ENCODE peak calls at places on chromosome 7, in five cellular contexts. One of them, this sample, is unnamed.
A peak's percentile ranks its signal among the peaks of the same experiment; 100 is the strongest.

GRCh38 chr7:83301416-83301815 is 138.7 kb upstream of the PCLO start:
- DNase-seq in activated T-cell treated with anti-CD3 and anti-CD28 coated beads, Interleukin-2, amount 50 U/mL, for 72 hours: no peak
- DNase-seq in tibial artery: no peak
- DNase-seq in posterior cingulate gyrus: no peak
- DNase-seq in NCI-H1092 treated with DMSO at 0.1 percent for 48 hours: no peak
- DNase-seq in this sample: no peak

GRCh38 chr7:157255201-157255606 is 81.6 kb upstream of the DNAJB6 start:
- DNase-seq in activated T-cell treated with anti-CD3 and anti-CD28 coated beads, Interleukin-2, amount 50 U/mL, for 72 hours: no peak
- DNase-seq in posterior cingulate gyrus: no peak
- DNase-seq in NCI-H1092 treated with DMSO at 0.1 percent for 48 hours: no peak
- DNase-seq in tibial artery: no peak
- DNase-seq in this sample: no peak

GRCh38 chr7:54778696-54779285 is 19.8 kb upstream of the SEC61G start:
- DNase-seq in posterior cingulate gyrus: no peak
- DNase-seq in NCI-H1092 treated with DMSO at 0.1 percent for 48 hours: no peak
- DNase-seq in tibial artery: no peak
- DNase-seq in activated T-cell treated with anti-CD3 and anti-CD28 coated beads, Interleukin-2, amount 50 U/mL, for 72 hours: no peak
- DNase-seq in this sample: no peak

GRCh38 chr7:143305423-143306070 is 10.4 kb upstream of the CLCN1 start:
- DNase-seq in activated T-cell treated with anti-CD3 and anti-CD28 coated beads, Interleukin-2, amount 50 U/mL, for 72 hours: peak; percentile 79
- DNase-seq in posterior cingulate gyrus: peak; percentile 93
- DNase-seq in tibial artery: no peak
- DNase-seq in NCI-H1092 treated with DMSO at 0.1 percent for 48 hours: peak; percentile 11
- DNase-seq in this sample: peak; percentile 55

GRCh38 chr7:111392976-111393762 is 169.1 kb downstream of the IMMP2L start:
- DNase-seq in tibial artery: no peak
- DNase-seq in NCI-H1092 treated with DMSO at 0.1 percent for 48 hours: no peak
- DNase-seq in posterior cingulate gyrus: no peak
- DNase-seq in activated T-cell treated with anti-CD3 and anti-CD28 coated beads, Interleukin-2, amount 50 U/mL, for 72 hours: no peak
- DNase-seq in this sample: no peak

GRCh38 chr7:31962246-31962645 is 108.0 kb downstream of the PDE1C start:
- DNase-seq in activated T-cell treated with anti-CD3 and anti-CD28 coated beads, Interleukin-2, amount 50 U/mL, for 72 hours: no peak
- DNase-seq in tibial artery: no peak
- DNase-seq in posterior cingulate gyrus: no peak
- DNase-seq in NCI-H1092 treated with DMSO at 0.1 percent for 48 hours: no peak
- DNase-seq in this sample: no peak

GRCh38 chr7:18637516-18637915 is 142.0 kb downstream of the HDAC9 start:
- DNase-seq in NCI-H1092 treated with DMSO at 0.1 percent for 48 hours: no peak
- DNase-seq in activated T-cell treated with anti-CD3 and anti-CD28 coated beads, Interleukin-2, amount 50 U/mL, for 72 hours: no peak
- DNase-seq in posterior cingulate gyrus: no peak
- DNase-seq in tibial artery: no peak
- DNase-seq in this sample: no peak

GRCh38 chr7:139192014-139192706 is 38.9 kb upstream of the UBN2 start:
- DNase-seq in posterior cingulate gyrus: no peak
- DNase-seq in tibial artery: no peak
- DNase-seq in activated T-cell treated with anti-CD3 and anti-CD28 coated beads, Interleukin-2, amount 50 U/mL, for 72 hours: no peak
- DNase-seq in NCI-H1092 treated with DMSO at 0.1 percent for 48 hours: no peak
- DNase-seq in this sample: no peak

GRCh38 chr7:157715071-157715937 is 378.5 kb downstream of the DNAJB6 start:
- DNase-seq in tibial artery: peak; percentile 52
- DNase-seq in posterior cingulate gyrus: peak; percentile 44
- DNase-seq in activated T-cell treated with anti-CD3 and anti-CD28 coated beads, Interleukin-2, amount 50 U/mL, for 72 hours: no peak
- DNase-seq in NCI-H1092 treated with DMSO at 0.1 percent for 48 hours: no peak
- DNase-seq in this sample: no peak

GRCh38 chr7:23356726-23357125 is 57.6 kb downstream of the MALSU1 start:
- DNase-seq in tibial artery: no peak
- DNase-seq in posterior cingulate gyrus: no peak
- DNase-seq in NCI-H1092 treated with DMSO at 0.1 percent for 48 hours: no peak
- DNase-seq in activated T-cell treated with anti-CD3 and anti-CD28 coated beads, Interleukin-2, amount 50 U/mL, for 72 hours: peak; percentile 34
- DNase-seq in this sample: no peak

GRCh38 chr7:115183431-115184057 is 261.6 kb downstream of the MDFIC start:
- DNase-seq in activated T-cell treated with anti-CD3 and anti-CD28 coated beads, Interleukin-2, amount 50 U/mL, for 72 hours: no peak
- DNase-seq in tibial artery: no peak
- DNase-seq in posterior cingulate gyrus: no peak
- DNase-seq in NCI-H1092 treated with DMSO at 0.1 percent for 48 hours: no peak
- DNase-seq in this sample: no peak

GRCh38 chr7:8217200-8218068 is 44.5 kb downstream of the ICA1 start:
- DNase-seq in posterior cingulate gyrus: no peak
- DNase-seq in NCI-H1092 treated with DMSO at 0.1 percent for 48 hours: peak; percentile 85
- DNase-seq in tibial artery: no peak
- DNase-seq in activated T-cell treated with anti-CD3 and anti-CD28 coated beads, Interleukin-2, amount 50 U/mL, for 72 hours: peak; percentile 61
- DNase-seq in this sample: no peak

GRCh38 chr7:74627699-74628411 is 29.7 kb upstream of the GTF2I start:
- DNase-seq in tibial artery: no peak
- DNase-seq in NCI-H1092 treated with DMSO at 0.1 percent for 48 hours: peak; percentile 93
- DNase-seq in posterior cingulate gyrus: no peak
- DNase-seq in activated T-cell treated with anti-CD3 and anti-CD28 coated beads, Interleukin-2, amount 50 U/mL, for 72 hours: no peak
- DNase-seq in this sample: peak; percentile 77

GRCh38 chr7:106071356-106071998 is 40.6 kb downstream of the SYPL1 start:
- DNase-seq in NCI-H1092 treated with DMSO at 0.1 percent for 48 hours: no peak
- DNase-seq in tibial artery: no peak
- DNase-seq in posterior cingulate gyrus: peak; percentile 63
- DNase-seq in activated T-cell treated with anti-CD3 and anti-CD28 coated beads, Interleukin-2, amount 50 U/mL, for 72 hours: peak; percentile 54
- DNase-seq in this sample: no peak

GRCh38 chr7:99209781-99210180 is 1.9 kb upstream of the KPNA7 start:
- DNase-seq in NCI-H1092 treated with DMSO at 0.1 percent for 48 hours: no peak
- DNase-seq in tibial artery: no peak
- DNase-seq in activated T-cell treated with anti-CD3 and anti-CD28 coated beads, Interleukin-2, amount 50 U/mL, for 72 hours: no peak
- DNase-seq in posterior cingulate gyrus: no peak
- DNase-seq in this sample: no peak

GRCh38 chr7:101816499-101817030 is 861 bp upstream of the CUX1 start:
- DNase-seq in NCI-H1092 treated with DMSO at 0.1 percent for 48 hours: peak; percentile 16
- DNase-seq in posterior cingulate gyrus: peak; percentile 85
- DNase-seq in activated T-cell treated with anti-CD3 and anti-CD28 coated beads, Interleukin-2, amount 50 U/mL, for 72 hours: peak; percentile 50
- DNase-seq in tibial artery: peak; percentile 74
- DNase-seq in this sample: peak; percentile 14

GRCh38 chr7:99694201-99694911 is 14.6 kb upstream of the CYP3A5 start:
- DNase-seq in posterior cingulate gyrus: no peak
- DNase-seq in NCI-H1092 treated with DMSO at 0.1 percent for 48 hours: no peak
- DNase-seq in tibial artery: no peak
- DNase-seq in activated T-cell treated with anti-CD3 and anti-CD28 coated beads, Interleukin-2, amount 50 U/mL, for 72 hours: no peak
- DNase-seq in this sample: no peak

GRCh38 chr7:95391761-95392160 is 4.4 kb downstream of the PON3 start:
- DNase-seq in NCI-H1092 treated with DMSO at 0.1 percent for 48 hours: no peak
- DNase-seq in activated T-cell treated with anti-CD3 and anti-CD28 coated beads, Interleukin-2, amount 50 U/mL, for 72 hours: no peak
- DNase-seq in tibial artery: no peak
- DNase-seq in posterior cingulate gyrus: no peak
- DNase-seq in this sample: no peak

GRCh38 chr7:8121243-8121642 is 140.7 kb downstream of the ICA1 start:
- DNase-seq in tibial artery: no peak
- DNase-seq in NCI-H1092 treated with DMSO at 0.1 percent for 48 hours: no peak
- DNase-seq in posterior cingulate gyrus: no peak
- DNase-seq in activated T-cell treated with anti-CD3 and anti-CD28 coated beads, Interleukin-2, amount 50 U/mL, for 72 hours: no peak
- DNase-seq in this sample: no peak

GRCh38 chr7:140639366-140640053 is 1.1 kb downstream of the DENND2A start:
- DNase-seq in NCI-H1092 treated with DMSO at 0.1 percent for 48 hours: no peak
- DNase-seq in posterior cingulate gyrus: no peak
- DNase-seq in activated T-cell treated with anti-CD3 and anti-CD28 coated beads, Interleukin-2, amount 50 U/mL, for 72 hours: no peak
- DNase-seq in tibial artery: no peak
- DNase-seq in this sample: peak; percentile 22

GRCh38 chr7:46034056-46034768 is 113.1 kb upstream of the IGFBP3 start:
- DNase-seq in tibial artery: no peak
- DNase-seq in activated T-cell treated with anti-CD3 and anti-CD28 coated beads, Interleukin-2, amount 50 U/mL, for 72 hours: no peak
- DNase-seq in posterior cingulate gyrus: no peak
- DNase-seq in NCI-H1092 treated with DMSO at 0.1 percent for 48 hours: no peak
- DNase-seq in this sample: no peak

GRCh38 chr7:64183126-64183742 is 23.8 kb upstream of the ZNF735 start:
- DNase-seq in NCI-H1092 treated with DMSO at 0.1 percent for 48 hours: peak; percentile 6
- DNase-seq in tibial artery: no peak
- DNase-seq in activated T-cell treated with anti-CD3 and anti-CD28 coated beads, Interleukin-2, amount 50 U/mL, for 72 hours: peak; percentile 55
- DNase-seq in posterior cingulate gyrus: peak; percentile 75
- DNase-seq in this sample: no peak

GRCh38 chr7:120052884-120053382 is 220.0 kb upstream of the KCND2 start:
- DNase-seq in posterior cingulate gyrus: no peak
- DNase-seq in tibial artery: peak; percentile 69
- DNase-seq in NCI-H1092 treated with DMSO at 0.1 percent for 48 hours: no peak
- DNase-seq in activated T-cell treated with anti-CD3 and anti-CD28 coated beads, Interleukin-2, amount 50 U/mL, for 72 hours: no peak
- DNase-seq in this sample: peak; percentile 70

GRCh38 chr7:158094671-158095256 is 492.9 kb downstream of the PTPRN2 start:
- DNase-seq in posterior cingulate gyrus: no peak
- DNase-seq in tibial artery: no peak
- DNase-seq in NCI-H1092 treated with DMSO at 0.1 percent for 48 hours: no peak
- DNase-seq in activated T-cell treated with anti-CD3 and anti-CD28 coated beads, Interleukin-2, amount 50 U/mL, for 72 hours: no peak
- DNase-seq in this sample: no peak

GRCh38 chr7:28104811-28105210 is 75.8 kb downstream of the JAZF1 start:
- DNase-seq in activated T-cell treated with anti-CD3 and anti-CD28 coated beads, Interleukin-2, amount 50 U/mL, for 72 hours: no peak
- DNase-seq in NCI-H1092 treated with DMSO at 0.1 percent for 48 hours: no peak
- DNase-seq in posterior cingulate gyrus: no peak
- DNase-seq in tibial artery: no peak
- DNase-seq in this sample: no peak

GRCh38 chr7:138459300-138460175 is 521 bp upstream of the TRIM24 start:
- DNase-seq in activated T-cell treated with anti-CD3 and anti-CD28 coated beads, Interleukin-2, amount 50 U/mL, for 72 hours: peak; percentile 99
- DNase-seq in posterior cingulate gyrus: peak; percentile 100
- DNase-seq in tibial artery: peak; percentile 99
- DNase-seq in NCI-H1092 treated with DMSO at 0.1 percent for 48 hours: peak; percentile 100
- DNase-seq in this sample: peak; percentile 95

GRCh38 chr7:112201421-112201820 is 4.8 kb downstream of the DOCK4 start:
- DNase-seq in activated T-cell treated with anti-CD3 and anti-CD28 coated beads, Interleukin-2, amount 50 U/mL, for 72 hours: no peak
- DNase-seq in NCI-H1092 treated with DMSO at 0.1 percent for 48 hours: no peak
- DNase-seq in tibial artery: no peak
- DNase-seq in posterior cingulate gyrus: no peak
- DNase-seq in this sample: no peak

GRCh38 chr7:155069992-155070827 is at the start of gene HTR5A:
- DNase-seq in NCI-H1092 treated with DMSO at 0.1 percent for 48 hours: peak; percentile 87
- DNase-seq in tibial artery: peak; percentile 73
- DNase-seq in posterior cingulate gyrus: peak; percentile 93
- DNase-seq in activated T-cell treated with anti-CD3 and anti-CD28 coated beads, Interleukin-2, amount 50 U/mL, for 72 hours: peak; percentile 85
- DNase-seq in this sample: peak; percentile 20

GRCh38 chr7:50679218-50680007 is 103.3 kb downstream of the GRB10 start:
- DNase-seq in posterior cingulate gyrus: no peak
- DNase-seq in activated T-cell treated with anti-CD3 and anti-CD28 coated beads, Interleukin-2, amount 50 U/mL, for 72 hours: no peak
- DNase-seq in tibial artery: no peak
- DNase-seq in NCI-H1092 treated with DMSO at 0.1 percent for 48 hours: peak; percentile 89
- DNase-seq in this sample: no peak

GRCh38 chr7:131342864-131343263 is 15.2 kb downstream of the MKLN1 start:
- DNase-seq in tibial artery: no peak
- DNase-seq in activated T-cell treated with anti-CD3 and anti-CD28 coated beads, Interleukin-2, amount 50 U/mL, for 72 hours: no peak
- DNase-seq in posterior cingulate gyrus: no peak
- DNase-seq in NCI-H1092 treated with DMSO at 0.1 percent for 48 hours: no peak
- DNase-seq in this sample: no peak

GRCh38 chr7:128112781-128113221 is 81.6 kb upstream of the LRRC4 start:
- DNase-seq in tibial artery: peak; percentile 34
- DNase-seq in NCI-H1092 treated with DMSO at 0.1 percent for 48 hours: no peak
- DNase-seq in activated T-cell treated with anti-CD3 and anti-CD28 coated beads, Interleukin-2, amount 50 U/mL, for 72 hours: no peak
- DNase-seq in posterior cingulate gyrus: no peak
- DNase-seq in this sample: no peak

GRCh38 chr7:99011706-99012404 is 132.1 kb downstream of the SMURF1 start:
- DNase-seq in activated T-cell treated with anti-CD3 and anti-CD28 coated beads, Interleukin-2, amount 50 U/mL, for 72 hours: no peak
- DNase-seq in posterior cingulate gyrus: no peak
- DNase-seq in NCI-H1092 treated with DMSO at 0.1 percent for 48 hours: no peak
- DNase-seq in tibial artery: peak; percentile 62
- DNase-seq in this sample: peak; percentile 11

GRCh38 chr7:40526951-40527350 is 392.1 kb downstream of the SUGCT start:
- DNase-seq in NCI-H1092 treated with DMSO at 0.1 percent for 48 hours: no peak
- DNase-seq in posterior cingulate gyrus: no peak
- DNase-seq in tibial artery: no peak
- DNase-seq in activated T-cell treated with anti-CD3 and anti-CD28 coated beads, Interleukin-2, amount 50 U/mL, for 72 hours: no peak
- DNase-seq in this sample: no peak

GRCh38 chr7:100865372-100865911 is 1.7 kb upstream of the TRIP6 start:
- DNase-seq in tibial artery: no peak
- DNase-seq in NCI-H1092 treated with DMSO at 0.1 percent for 48 hours: peak; percentile 21
- DNase-seq in posterior cingulate gyrus: no peak
- DNase-seq in activated T-cell treated with anti-CD3 and anti-CD28 coated beads, Interleukin-2, amount 50 U/mL, for 72 hours: no peak
- DNase-seq in this sample: no peak

GRCh38 chr7:142787783-142788182 is 17.0 kb downstream of the PRSS2 start:
- DNase-seq in NCI-H1092 treated with DMSO at 0.1 percent for 48 hours: no peak
- DNase-seq in tibial artery: no peak
- DNase-seq in activated T-cell treated with anti-CD3 and anti-CD28 coated beads, Interleukin-2, amount 50 U/mL, for 72 hours: no peak
- DNase-seq in posterior cingulate gyrus: no peak
- DNase-seq in this sample: no peak

This sample was measured in gastrocnemius medialis.